ENCODE peak calls at places on chromosome 19, in five cellular contexts. N is neuronal stem cell, I is neural crest cell, J is T-helper 1 cell, F is GM23338. X is an unnamed sample.

GRCh38 chr19:32862173-32862572 is 7.4 kb downstream of the SLC7A9 start:
- DNase-seq in I (no peak), J (no peak), N (no peak), F (no peak), X (no peak)

GRCh38 chr19:56642711-56643459 is at the start of gene SMIM17:
- DNase-seq in I (no peak), J (no peak), F (no peak), N (no peak), X (no peak)

GRCh38 chr19:51097166-51097736 is 11.0 kb downstream of the CTU1 start:
- DNase-seq in N (peak), I (peak), J (peak), F (peak), X (peak)

GRCh38 chr19:37990362-37990761 is 83.4 kb downstream of the SIPA1L3 start:
- DNase-seq in N (no peak), F (peak), I (no peak), J (no peak), X (no peak)

GRCh38 chr19:18274303-18274775 is at the start of gene IQCN:
- DNase-seq in N (no peak), I (no peak), F (peak), J (no peak), X (no peak)

GRCh38 chr19:23787106-23787505 is 28.4 kb upstream of the ZNF681 start:
- DNase-seq in J (no peak), I (no peak), N (no peak), F (no peak), X (no peak)

GRCh38 chr19:14165986-14166385 is 29.6 kb upstream of the ASF1B start:
- DNase-seq in N (no peak), I (no peak), F (no peak), J (no peak), X (no peak)

GRCh38 chr19:17325881-17326594 is 8.6 kb downstream of the ANO8 start:
- DNase-seq in N (no peak), I (no peak), F (no peak), J (no peak), X (no peak)

GRCh38 chr19:17496337-17496997 is 15.0 kb upstream of the PGLS start:
- DNase-seq in N (peak), F (peak), J (peak), I (peak), X (no peak)

GRCh38 chr19:366205-366783 is 21.7 kb upstream of the MIER2 start:
- DNase-seq in N (no peak), J (no peak), F (no peak), I (no peak), X (no peak)

X was measured in NCI-H2227 treated with DMSO at 0.1 percent for 48 hours.